ENCODE peak calls at places on chromosomes 13 and 19, in six cellular contexts. One of them, this sample, is unnamed.

GRCh38 chr19:54014920-54015560 is 23.6 kb downstream of the CACNG6 start:
- DNase-seq in AG04449: no peak
- DNase-seq in stimulated activated effector memory CD8-positive, alpha-beta T cell treated with anti-CD3 and anti-CD28 coated beads, Interleukin-12 subunit alpha, Interleukin-12 subunit beta, amount 100 ng/mL, for 72 hours: no peak
- DNase-seq in brain microvascular endothelial cell: no peak
- DNase-seq in WTC11: no peak
- DNase-seq in heart right ventricle: no peak
- DNase-seq in this sample: no peak

GRCh38 chr19:1177322-1178114 is 3.5 kb upstream of the SBNO2 start:
- DNase-seq in heart right ventricle: no peak
- DNase-seq in brain microvascular endothelial cell: peak; percentile 91
- DNase-seq in WTC11: no peak
- DNase-seq in stimulated activated effector memory CD8-positive, alpha-beta T cell treated with anti-CD3 and anti-CD28 coated beads, Interleukin-12 subunit alpha, Interleukin-12 subunit beta, amount 100 ng/mL, for 72 hours: no peak
- DNase-seq in AG04449: peak; percentile 84
- DNase-seq in this sample: peak; percentile 97

GRCh38 chr13:21538753-21539152 is 65.2 kb downstream of the MICU2 start:
- DNase-seq in AG04449: no peak
- DNase-seq in stimulated activated effector memory CD8-positive, alpha-beta T cell treated with anti-CD3 and anti-CD28 coated beads, Interleukin-12 subunit alpha, Interleukin-12 subunit beta, amount 100 ng/mL, for 72 hours: no peak
- DNase-seq in heart right ventricle: no peak
- DNase-seq in brain microvascular endothelial cell: no peak
- DNase-seq in WTC11: no peak
- DNase-seq in this sample: no peak

GRCh38 chr19:51607077-51607476 is 23.1 kb downstream of the SIGLEC5 start:
- DNase-seq in WTC11: no peak
- DNase-seq in heart right ventricle: no peak
- DNase-seq in stimulated activated effector memory CD8-positive, alpha-beta T cell treated with anti-CD3 and anti-CD28 coated beads, Interleukin-12 subunit alpha, Interleukin-12 subunit beta, amount 100 ng/mL, for 72 hours: no peak
- DNase-seq in brain microvascular endothelial cell: no peak
- DNase-seq in AG04449: no peak
- DNase-seq in this sample: no peak

GRCh38 chr13:36297600-36298338 is at the start of gene CCDC169:
- DNase-seq in stimulated activated effector memory CD8-positive, alpha-beta T cell treated with anti-CD3 and anti-CD28 coated beads, Interleukin-12 subunit alpha, Interleukin-12 subunit beta, amount 100 ng/mL, for 72 hours: peak; percentile 8
- DNase-seq in AG04449: no peak
- DNase-seq in heart right ventricle: peak; percentile 67
- DNase-seq in brain microvascular endothelial cell: peak; percentile 48
- DNase-seq in WTC11: peak; percentile 93
- DNase-seq in this sample: peak; percentile 93

GRCh38 chr13:97327521-97328221 is 105.5 kb downstream of the MBNL2 start:
- DNase-seq in AG04449: no peak
- DNase-seq in heart right ventricle: no peak
- DNase-seq in stimulated activated effector memory CD8-positive, alpha-beta T cell treated with anti-CD3 and anti-CD28 coated beads, Interleukin-12 subunit alpha, Interleukin-12 subunit beta, amount 100 ng/mL, for 72 hours: no peak
- DNase-seq in brain microvascular endothelial cell: no peak
- DNase-seq in WTC11: no peak
- DNase-seq in this sample: no peak

GRCh38 chr19:33864311-33864850 is 67.7 kb downstream of the KCTD15 start:
- DNase-seq in AG04449: no peak
- DNase-seq in WTC11: no peak
- DNase-seq in stimulated activated effector memory CD8-positive, alpha-beta T cell treated with anti-CD3 and anti-CD28 coated beads, Interleukin-12 subunit alpha, Interleukin-12 subunit beta, amount 100 ng/mL, for 72 hours: no peak
- DNase-seq in brain microvascular endothelial cell: no peak
- DNase-seq in heart right ventricle: no peak
- DNase-seq in this sample: no peak

GRCh38 chr19:14871619-14872230 is 14.2 kb downstream of the OR7A17 start:
- DNase-seq in WTC11: no peak
- DNase-seq in stimulated activated effector memory CD8-positive, alpha-beta T cell treated with anti-CD3 and anti-CD28 coated beads, Interleukin-12 subunit alpha, Interleukin-12 subunit beta, amount 100 ng/mL, for 72 hours: no peak
- DNase-seq in brain microvascular endothelial cell: no peak
- DNase-seq in heart right ventricle: no peak
- DNase-seq in AG04449: no peak
- DNase-seq in this sample: no peak

GRCh38 chr13:98129059-98129741 is 13.7 kb upstream of the FARP1 start:
- DNase-seq in AG04449: peak; percentile 50
- DNase-seq in brain microvascular endothelial cell: peak; percentile 57
- DNase-seq in heart right ventricle: no peak
- DNase-seq in stimulated activated effector memory CD8-positive, alpha-beta T cell treated with anti-CD3 and anti-CD28 coated beads, Interleukin-12 subunit alpha, Interleukin-12 subunit beta, amount 100 ng/mL, for 72 hours: no peak
- DNase-seq in WTC11: no peak
- DNase-seq in this sample: no peak

GRCh38 chr13:113061796-113062425 is 43.7 kb upstream of the F7 start:
- DNase-seq in AG04449: no peak
- DNase-seq in stimulated activated effector memory CD8-positive, alpha-beta T cell treated with anti-CD3 and anti-CD28 coated beads, Interleukin-12 subunit alpha, Interleukin-12 subunit beta, amount 100 ng/mL, for 72 hours: no peak
- DNase-seq in brain microvascular endothelial cell: no peak
- DNase-seq in WTC11: no peak
- DNase-seq in heart right ventricle: no peak
- DNase-seq in this sample: no peak

GRCh38 chr19:1749373-1750342 is 3.6 kb upstream of the ONECUT3 start:
- DNase-seq in stimulated activated effector memory CD8-positive, alpha-beta T cell treated with anti-CD3 and anti-CD28 coated beads, Interleukin-12 subunit alpha, Interleukin-12 subunit beta, amount 100 ng/mL, for 72 hours: no peak
- DNase-seq in AG04449: no peak
- DNase-seq in WTC11: no peak
- DNase-seq in brain microvascular endothelial cell: no peak
- DNase-seq in heart right ventricle: no peak
- DNase-seq in this sample: no peak

GRCh38 chr19:1746401-1747284 is 6.7 kb upstream of the ONECUT3 start:
- DNase-seq in AG04449: no peak
- DNase-seq in brain microvascular endothelial cell: peak; percentile 9
- DNase-seq in stimulated activated effector memory CD8-positive, alpha-beta T cell treated with anti-CD3 and anti-CD28 coated beads, Interleukin-12 subunit alpha, Interleukin-12 subunit beta, amount 100 ng/mL, for 72 hours: no peak
- DNase-seq in WTC11: no peak
- DNase-seq in heart right ventricle: no peak
- DNase-seq in this sample: no peak

GRCh38 chr13:46278474-46278873 is 66.7 kb downstream of the LRRC63 start:
- DNase-seq in stimulated activated effector memory CD8-positive, alpha-beta T cell treated with anti-CD3 and anti-CD28 coated beads, Interleukin-12 subunit alpha, Interleukin-12 subunit beta, amount 100 ng/mL, for 72 hours: no peak
- DNase-seq in heart right ventricle: no peak
- DNase-seq in brain microvascular endothelial cell: no peak
- DNase-seq in AG04449: no peak
- DNase-seq in WTC11: peak; percentile 16
- DNase-seq in this sample: no peak

GRCh38 chr13:98606296-98606695 is 29.4 kb upstream of the STK24 start:
- DNase-seq in WTC11: no peak
- DNase-seq in stimulated activated effector memory CD8-positive, alpha-beta T cell treated with anti-CD3 and anti-CD28 coated beads, Interleukin-12 subunit alpha, Interleukin-12 subunit beta, amount 100 ng/mL, for 72 hours: no peak
- DNase-seq in AG04449: no peak
- DNase-seq in heart right ventricle: no peak
- DNase-seq in brain microvascular endothelial cell: no peak
- DNase-seq in this sample: no peak

GRCh38 chr13:50085063-50085462 is 69.8 kb downstream of the KCNRG start:
- DNase-seq in AG04449: no peak
- DNase-seq in heart right ventricle: no peak
- DNase-seq in WTC11: no peak
- DNase-seq in brain microvascular endothelial cell: no peak
- DNase-seq in stimulated activated effector memory CD8-positive, alpha-beta T cell treated with anti-CD3 and anti-CD28 coated beads, Interleukin-12 subunit alpha, Interleukin-12 subunit beta, amount 100 ng/mL, for 72 hours: no peak
- DNase-seq in this sample: peak; percentile 44

GRCh38 chr13:68676513-68677115 is 1431.0 kb upstream of the ATXN8OS start:
- DNase-seq in brain microvascular endothelial cell: no peak
- DNase-seq in AG04449: no peak
- DNase-seq in WTC11: no peak
- DNase-seq in stimulated activated effector memory CD8-positive, alpha-beta T cell treated with anti-CD3 and anti-CD28 coated beads, Interleukin-12 subunit alpha, Interleukin-12 subunit beta, amount 100 ng/mL, for 72 hours: no peak
- DNase-seq in heart right ventricle: no peak
- DNase-seq in this sample: no peak

GRCh38 chr13:97224544-97225324 is 2.6 kb downstream of the MBNL2 start:
- DNase-seq in brain microvascular endothelial cell: peak; percentile 69
- DNase-seq in heart right ventricle: no peak
- DNase-seq in AG04449: no peak
- DNase-seq in WTC11: no peak
- DNase-seq in stimulated activated effector memory CD8-positive, alpha-beta T cell treated with anti-CD3 and anti-CD28 coated beads, Interleukin-12 subunit alpha, Interleukin-12 subunit beta, amount 100 ng/mL, for 72 hours: no peak
- DNase-seq in this sample: no peak

GRCh38 chr13:27826379-27827353 is 34.4 kb downstream of the GSX1 start:
- DNase-seq in brain microvascular endothelial cell: peak; percentile 82
- DNase-seq in stimulated activated effector memory CD8-positive, alpha-beta T cell treated with anti-CD3 and anti-CD28 coated beads, Interleukin-12 subunit alpha, Interleukin-12 subunit beta, amount 100 ng/mL, for 72 hours: peak; percentile 49
- DNase-seq in WTC11: peak; percentile 96
- DNase-seq in heart right ventricle: peak; percentile 74
- DNase-seq in AG04449: peak; percentile 10
- DNase-seq in this sample: peak; percentile 66

GRCh38 chr13:70107498-70108271 is at the start of gene ATXN8OS:
- DNase-seq in brain microvascular endothelial cell: no peak
- DNase-seq in heart right ventricle: no peak
- DNase-seq in WTC11: peak; percentile 40
- DNase-seq in AG04449: no peak
- DNase-seq in stimulated activated effector memory CD8-positive, alpha-beta T cell treated with anti-CD3 and anti-CD28 coated beads, Interleukin-12 subunit alpha, Interleukin-12 subunit beta, amount 100 ng/mL, for 72 hours: no peak
- DNase-seq in this sample: no peak

GRCh38 chr19:10784257-10784656 is 51.8 kb downstream of the TMED1 start:
- DNase-seq in AG04449: no peak
- DNase-seq in brain microvascular endothelial cell: no peak
- DNase-seq in WTC11: no peak
- DNase-seq in stimulated activated effector memory CD8-positive, alpha-beta T cell treated with anti-CD3 and anti-CD28 coated beads, Interleukin-12 subunit alpha, Interleukin-12 subunit beta, amount 100 ng/mL, for 72 hours: no peak
- DNase-seq in heart right ventricle: peak; percentile 33
- DNase-seq in this sample: no peak

GRCh38 chr13:44271031-44271433 is 102.6 kb upstream of the SERP2 start:
- DNase-seq in AG04449: no peak
- DNase-seq in WTC11: no peak
- DNase-seq in stimulated activated effector memory CD8-positive, alpha-beta T cell treated with anti-CD3 and anti-CD28 coated beads, Interleukin-12 subunit alpha, Interleukin-12 subunit beta, amount 100 ng/mL, for 72 hours: no peak
- DNase-seq in heart right ventricle: no peak
- DNase-seq in brain microvascular endothelial cell: no peak
- DNase-seq in this sample: peak; percentile 24

GRCh38 chr19:38361633-38362075 is 12.7 kb upstream of the PSMD8 start:
- DNase-seq in AG04449: no peak
- DNase-seq in stimulated activated effector memory CD8-positive, alpha-beta T cell treated with anti-CD3 and anti-CD28 coated beads, Interleukin-12 subunit alpha, Interleukin-12 subunit beta, amount 100 ng/mL, for 72 hours: peak; percentile 54
- DNase-seq in WTC11: peak; percentile 94
- DNase-seq in brain microvascular endothelial cell: peak; percentile 59
- DNase-seq in heart right ventricle: peak; percentile 79
- DNase-seq in this sample: peak; percentile 37

GRCh38 chr19:41415154-41415571 is 12.0 kb downstream of the B3GNT8 start:
- DNase-seq in stimulated activated effector memory CD8-positive, alpha-beta T cell treated with anti-CD3 and anti-CD28 coated beads, Interleukin-12 subunit alpha, Interleukin-12 subunit beta, amount 100 ng/mL, for 72 hours: no peak
- DNase-seq in AG04449: no peak
- DNase-seq in brain microvascular endothelial cell: no peak
- DNase-seq in heart right ventricle: no peak
- DNase-seq in WTC11: no peak
- DNase-seq in this sample: no peak